ENCODE peak calls at places on chromosome 20, in nine cellular contexts. W is T-cell; O is ELF-1; H is activated T-helper 1 cell treated with Interleukin-2 at 50 U/mL for 16 hours; D is GM19239; C is astrocyte; A is Jurkat, Clone E6-1; N is Kasumi-1; J is activated effector memory CD4-positive, alpha-beta T cell treated with anti-CD3 and anti-CD28 coated beads, Interleukin-2, amount 50 U/mL, for 16 hours. T is an unnamed sample.

GRCh38 chr20:905396-905961 is 10.7 kb downstream of the ANGPT4 start:
- DNase-seq in W (no peak), O (no peak), H (no peak), D (no peak), C (no peak), A (no peak), N (peak; percentile 92), J (no peak), T (peak; percentile 87)

GRCh38 chr20:45833883-45834796 is 541 bp downstream of the SNX21 start:
- DNase-seq in W (peak; percentile 31), O (peak; percentile 84), H (peak; percentile 18), D (peak; percentile 41), C (peak; percentile 44), A (no peak), N (no peak), J (peak; percentile 80), T (no peak)

GRCh38 chr20:63045991-63046390 is 39.2 kb upstream of the BHLHE23 start:
- DNase-seq in W (no peak), O (no peak), H (no peak), D (no peak), C (no peak), A (no peak), N (no peak), J (no peak), T (no peak)

GRCh38 chr20:53940883-53941546 is 129.4 kb downstream of the BCAS1 start:
- DNase-seq in W (no peak), O (peak; percentile 49), H (no peak), D (no peak), C (peak; percentile 96), A (no peak), N (no peak), J (no peak), T (peak; percentile 67)

GRCh38 chr20:7214081-7214740 is 446.7 kb downstream of the BMP2 start:
- DNase-seq in W (no peak), O (peak; percentile 49), H (no peak), D (no peak), C (no peak), A (no peak), N (no peak), J (no peak), T (no peak)

GRCh38 chr20:46132705-46133120 is 14.6 kb downstream of the CD40 start:
- DNase-seq in W (peak; percentile 51), O (peak; percentile 79), H (peak; percentile 32), D (peak; percentile 70), C (peak; percentile 15), A (peak; percentile 22), N (peak; percentile 47), J (peak; percentile 86), T (peak; percentile 40)

GRCh38 chr20:31704225-31705119 is 18.2 kb downstream of the BCL2L1 start:
- DNase-seq in W (no peak), O (peak; percentile 72), H (no peak), D (no peak), C (peak; percentile 85), A (no peak), N (no peak), J (no peak), T (no peak)

GRCh38 chr20:62202083-62202395 is 18.0 kb downstream of the HRH3 start:
- DNase-seq in W (no peak), O (no peak), H (no peak), D (no peak), C (no peak), A (no peak), N (peak; percentile 66), J (no peak), T (no peak)

GRCh38 chr20:52049001-52049731 is 142.4 kb downstream of the ZFP64 start:
- DNase-seq in W (no peak), O (peak; percentile 90), H (no peak), D (no peak), C (peak; percentile 44), A (no peak), N (no peak), J (no peak), T (no peak)

GRCh38 chr20:59364611-59365010 is 64.2 kb downstream of the EDN3 start:
- DNase-seq in W (no peak), O (no peak), H (no peak), D (no peak), C (no peak), A (no peak), N (no peak), J (no peak), T (no peak)

GRCh38 chr20:57656252-57656820 is 36.1 kb upstream of the ZBP1 start:
- DNase-seq in W (no peak), O (no peak), H (no peak), D (no peak), C (no peak), A (no peak), N (no peak), J (peak; percentile 58), T (no peak)

GRCh38 chr20:62030834-62031434 is 34.7 kb downstream of the TAF4 start:
- DNase-seq in W (peak; percentile 36), O (no peak), H (no peak), D (peak; percentile 65), C (no peak), A (no peak), N (no peak), J (no peak), T (no peak)

GRCh38 chr20:20261159-20261558 is 106.7 kb upstream of the INSM1 start:
- DNase-seq in W (no peak), O (no peak), H (no peak), D (no peak), C (no peak), A (peak; percentile 63), N (peak; percentile 95), J (no peak), T (peak; percentile 95)

GRCh38 chr20:63009988-63010769 is 3.4 kb upstream of the BHLHE23 start:
- DNase-seq in W (peak; percentile 71), O (no peak), H (peak; percentile 44), D (peak; percentile 83), C (peak; percentile 7), A (peak; percentile 100), N (peak; percentile 12), J (peak; percentile 89), T (peak; percentile 10)

GRCh38 chr20:34083137-34083536 is 28.9 kb downstream of the EIF2S2 start:
- DNase-seq in W (no peak), O (no peak), H (no peak), D (no peak), C (peak; percentile 98), A (no peak), N (no peak), J (no peak), T (no peak)

T was measured in MV-4-11.